ENCODE peak calls at places on chromosomes 16 and 17, in five cellular contexts. H, X, U, E and M are unnamed samples.

GRCh38 chr17:77842148-77842905 is 116.2 kb upstream of the TNRC6C start:
- DNase-seq in X (no peak), H (no peak), U (peak), E (no peak), M (peak)

GRCh38 chr16:83859265-83859664 is 39.6 kb upstream of the MLYCD start:
- DNase-seq in X (no peak), H (no peak), U (no peak), E (no peak), M (no peak)

GRCh38 chr17:82219753-82220709 is 7.4 kb upstream of the CCDC57 start:
- DNase-seq in X (no peak), E (no peak), H (no peak), U (no peak), M (no peak)

GRCh38 chr16:57134982-57135381 is 42.6 kb downstream of the CPNE2 start:
- DNase-seq in H (no peak), X (no peak), U (no peak), E (peak), M (no peak)

GRCh38 chr17:82832411-82832810 is 7.4 kb downstream of the ZNF750 start:
- DNase-seq in E (no peak), X (no peak), H (no peak), U (peak), M (peak)

GRCh38 chr16:4200781-4201137 is 41.1 kb downstream of the SRL start:
- DNase-seq in X (no peak), E (no peak), H (no peak), U (no peak), M (no peak)

GRCh38 chr16:86568677-86569623 is 2.3 kb downstream of the FOXC2 start:
- DNase-seq in X (no peak), U (no peak), H (no peak), E (no peak), M (no peak)

GRCh38 chr16:86555763-86556130 is 712 bp upstream of the MTHFSD start:
- DNase-seq in X (no peak), U (no peak), E (no peak), H (no peak), M (no peak)

GRCh38 chr17:17345686-17346427 is 42.7 kb downstream of the NT5M start:
- DNase-seq in E (no peak), X (no peak), H (no peak), U (peak), M (peak)

GRCh38 chr17:50604470-50604869 is 30.2 kb upstream of the ABCC3 start:
- DNase-seq in U (no peak), E (no peak), X (no peak), H (no peak), M (peak)

GRCh38 chr17:29918922-29919856 is 10.8 kb downstream of the SSH2 start:
- DNase-seq in H (no peak), E (no peak), U (no peak), X (no peak), M (no peak)

GRCh38 chr17:28537219-28537610 is 15.2 kb downstream of the UNC119 start:
- DNase-seq in H (no peak), X (no peak), U (no peak), E (no peak), M (no peak)

GRCh38 chr17:28405632-28406477 is at the start of gene SLC46A1:
- DNase-seq in X (peak), H (no peak), U (peak), E (peak), M (peak)

GRCh38 chr17:33328129-33328528 is 35.0 kb upstream of the ASIC2 start:
- DNase-seq in X (no peak), U (no peak), H (no peak), E (no peak), M (no peak)

GRCh38 chr17:68290955-68291835 is at the start of the genes ARSG and SLC16A6:
- DNase-seq in U (peak), X (peak), H (peak), E (peak), M (peak)

GRCh38 chr16:19419691-19420060 is 2.0 kb downstream of the TMC5 start:
- DNase-seq in U (no peak), X (no peak), E (no peak), H (no peak), M (no peak)

GRCh38 chr17:11506635-11507034 is 91.6 kb upstream of the DNAH9 start:
- DNase-seq in E (no peak), X (no peak), U (no peak), H (no peak), M (no peak)

GRCh38 chr16:21611546-21612384 is 12.4 kb downstream of the METTL9 start:
- DNase-seq in X (no peak), E (no peak), U (no peak), H (no peak), M (no peak)

GRCh38 chr16:66746048-66746447 is 5.4 kb downstream of the DYNC1LI2 start:
- DNase-seq in U (no peak), H (no peak), X (no peak), E (no peak), M (no peak)

GRCh38 chr17:17840751-17841591 is 4.2 kb upstream of the SREBF1 start:
- DNase-seq in E (no peak), X (no peak), U (no peak), H (no peak), M (no peak)

GRCh38 chr16:89442990-89443726 is 47.2 kb downstream of the ANKRD11 start:
- DNase-seq in E (no peak), H (no peak), U (no peak), X (no peak), M (peak)